ENCODE peak calls at places on chromosomes 5 and 9, in five cellular contexts. W is right cardiac atrium; Y is tibial nerve; D is heart left ventricle; R is CD8-positive, alpha-beta T cell. F is an unnamed sample. For H3K4me1 and H3K9me3, the result is how much of the 10 kb centered on the place peaks cover.

GRCh38 chr5:177499842-177500241 is 2.4 kb upstream of the PDLIM7 start:
- DNase-seq in W (no peak), Y (no peak), D (no peak), R (no peak), F (no peak)

GRCh38 chr5:94154672-94155071 is 413.3 kb upstream of the POU5F2 start:
- DNase-seq in Y (no peak), R (no peak), D (no peak), W (no peak), F (no peak)

GRCh38 chr9:138105123-138105415 is 227.5 kb downstream of the CACNA1B start:
- DNase-seq in R (no peak), D (no peak), Y (no peak), W (no peak), F (no peak)

GRCh38 chr5:153775923-153776322 is 262.8 kb downstream of the FAM114A2 start:
- DNase-seq in W (no peak), R (no peak), D (no peak), Y (no peak), F (no peak)

GRCh38 chr5:174998131-174998730 is 273.8 kb downstream of the MSX2 start:
- DNase-seq in Y (no peak), D (no peak), W (no peak), R (no peak), F (no peak)

GRCh38 chr5:40480392-40480791 is 199.3 kb upstream of the PTGER4 start:
- DNase-seq in W (no peak), R (no peak), D (no peak), Y (no peak), F (no peak)

GRCh38 chr9:127137640-127138360 is 15.4 kb upstream of the ANGPTL2 start:
- DNase-seq in W (no peak), Y (no peak), D (peak), R (no peak), F (no peak)

GRCh38 chr5:76402251-76402879 is 720 bp upstream of the IQGAP2 start:
- DNase-seq in D (peak), W (peak), R (peak), Y (no peak), F (peak)

GRCh38 chr9:118577121-118577520 is 792.1 kb downstream of the BRINP1 start:
- DNase-seq in R (no peak), D (no peak), Y (no peak), W (no peak), F (no peak)

GRCh38 chr9:132487351-132487791 is 77.4 kb downstream of the CFAP77 start:
- DNase-seq in W (no peak), R (no peak), D (no peak), Y (no peak), F (no peak)

GRCh38 chr9:4180907-4181605 is 118.8 kb downstream of the GLIS3 start:
- DNase-seq in R (no peak), D (no peak), W (no peak), Y (no peak), F (no peak)

GRCh38 chr5:73204302-73204701 is 31.3 kb downstream of the TMEM174 start:
- DNase-seq in Y (no peak), R (no peak), W (no peak), D (no peak), F (no peak)

GRCh38 chr5:135644816-135645215 is 66.0 kb upstream of the CXCL14 start:
- DNase-seq in W (no peak), R (no peak), D (no peak), Y (no peak), F (no peak)

GRCh38 chr5:119243888-119244287 is 111.9 kb upstream of the TNFAIP8 start:
- DNase-seq in D (no peak), W (no peak), Y (no peak), R (no peak), F (no peak)

GRCh38 chr9:120929392-120929791 is 2.8 kb upstream of the TRAF1 start:
- DNase-seq in R (no peak), W (no peak), Y (no peak), D (no peak), F (no peak)

GRCh38 chr5:13957032-13957645 is 12.7 kb upstream of the DNAH5 start:
- DNase-seq in R (no peak), W (no peak), Y (no peak), D (no peak), F (peak)

GRCh38 chr9:109250311-109250741 is 70.5 kb downstream of the EPB41L4B start:
- DNase-seq in R (no peak), Y (no peak), W (no peak), D (no peak), F (peak)

GRCh38 chr5:173178369-173178910 is 34.1 kb downstream of the BNIP1 start:
- DNase-seq in W (no peak), R (no peak), D (no peak), Y (no peak), F (no peak)

GRCh38 chr5:137753986-137754235 is 252 bp downstream of the HNRNPA0 start:
- DNase-seq in W (no peak), Y (no peak), R (no peak), D (no peak), F (no peak)

GRCh38 chr9:21852751-21853150 is 50.3 kb downstream of the MTAP start:
- DNase-seq in W (no peak), Y (no peak), D (no peak), R (no peak), F (no peak)

GRCh38 chr5:52692039-52692438 is 95.7 kb upstream of the ITGA1 start:
- DNase-seq in Y (no peak), W (no peak), R (no peak), D (no peak), F (no peak)

GRCh38 chr9:91060520-91061343 is 259.1 kb downstream of the SYK start:
- DNase-seq in Y (peak), D (no peak), W (peak), R (no peak), F (no peak)

GRCh38 chr5:92678576-92679105 is 902.4 kb downstream of the NR2F1-AS1 start:
- DNase-seq in D (no peak), Y (no peak), W (no peak), R (no peak), F (no peak)

GRCh38 chr5:11719888-11720481 is 184.3 kb downstream of the CTNND2 start:
- DNase-seq in R (no peak), W (peak), Y (no peak), D (peak), F (peak)

GRCh38 chr5:119355636-119356383 is at the start of gene TNFAIP8:
- DNase-seq in D (peak), W (peak), R (no peak), Y (peak), F (peak)

GRCh38 chr9:135805422-135806022 is 101.8 kb downstream of the CAMSAP1 start:
- DNase-seq in W (no peak), Y (no peak), R (no peak), D (no peak), F (no peak)

GRCh38 chr5:149679876-149680809 is 50.0 kb upstream of the PPARGC1B start:
- DNase-seq in D (peak), Y (no peak), W (no peak), R (no peak), F (no peak)

GRCh38 chr5:122492675-122493074 is 180.6 kb downstream of the SNCAIP start:
- DNase-seq in R (no peak), W (no peak), D (no peak), Y (no peak), F (no peak)

GRCh38 chr9:122929803-122930354 is 1.4 kb downstream of the ZBTB26 start:
- DNase-seq in Y (no peak), R (no peak), W (no peak), D (no peak), F (no peak)

GRCh38 chr5:64147379-64147778 is 18.3 kb upstream of the RNF180 start:
- DNase-seq in Y (no peak), R (no peak), D (no peak), W (no peak), F (no peak)

GRCh38 chr5:73523861-73524260 is 25.6 kb downstream of the BTF3 start:
- DNase-seq in W (no peak), R (no peak), Y (no peak), D (no peak), F (no peak)

GRCh38 chr5:150809363-150809762 is 30.8 kb downstream of the SMIM3 start:
- DNase-seq in R (no peak), D (no peak), Y (no peak), W (no peak), F (no peak)

GRCh38 chr9:38284768-38285080 is 107.8 kb upstream of the ALDH1B1 start:
- DNase-seq in R (no peak), W (no peak), Y (no peak), D (no peak), F (no peak)

GRCh38 chr9:136137321-136138054 is 18.8 kb upstream of the TMEM250 start:
- DNase-seq in Y (no peak), D (no peak), R (no peak), W (no peak), F (no peak)

GRCh38 chr9:127877566-127877998 is at the start of gene AK1:
- DNase-seq in Y (peak), R (no peak), W (peak), D (peak), F (peak)

GRCh38 chr9:100714372-100715099 is 136.7 kb downstream of the CAVIN4 start:
- DNase-seq in D (peak), W (peak), Y (no peak), R (peak), F (peak)

DNA sequence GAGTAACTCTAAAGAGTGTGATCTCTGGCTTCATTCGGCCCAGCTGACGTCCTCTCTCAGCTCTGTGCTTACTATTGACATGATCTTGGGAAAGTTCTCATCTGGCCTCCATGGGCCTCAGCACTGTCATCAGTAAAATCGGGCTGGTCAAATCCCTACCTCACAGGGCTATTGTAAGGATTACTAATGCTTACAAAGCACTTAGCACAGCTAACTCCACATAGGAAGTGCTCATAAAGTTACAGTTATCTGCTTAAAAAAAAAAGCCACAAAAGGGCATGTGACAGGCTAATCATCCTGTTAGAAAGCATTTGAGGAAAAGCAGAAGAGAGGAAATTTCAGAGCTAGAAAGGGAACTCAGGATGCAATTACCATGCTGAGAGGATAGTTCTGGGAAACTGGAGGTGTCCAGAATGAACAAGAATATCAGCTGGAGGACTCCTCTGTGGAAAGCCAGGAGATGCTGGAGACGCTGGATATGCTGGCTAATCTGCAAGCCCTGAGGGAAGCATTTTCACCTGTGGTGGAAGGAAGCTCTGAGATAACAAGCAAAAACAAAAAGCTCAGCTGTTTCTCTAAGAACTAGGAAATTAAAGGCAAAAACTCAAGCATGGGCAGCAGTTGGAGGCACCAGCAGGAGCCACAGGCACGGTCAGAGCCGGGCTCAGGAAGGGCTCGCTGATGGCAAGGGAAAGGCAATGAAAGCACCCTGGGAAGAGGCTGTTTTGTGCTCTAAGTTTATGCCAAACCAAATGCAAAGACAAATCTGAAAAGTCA is 4.4 kb upstream of the BHMT start:
- DNase-seq in D (no peak), Y (no peak), R (no peak), W (no peak), F (no peak)
- H3K4me1 ChIP-seq in D (under half), Y (under half), R (under half), W (under half), F (under half)

DNA sequence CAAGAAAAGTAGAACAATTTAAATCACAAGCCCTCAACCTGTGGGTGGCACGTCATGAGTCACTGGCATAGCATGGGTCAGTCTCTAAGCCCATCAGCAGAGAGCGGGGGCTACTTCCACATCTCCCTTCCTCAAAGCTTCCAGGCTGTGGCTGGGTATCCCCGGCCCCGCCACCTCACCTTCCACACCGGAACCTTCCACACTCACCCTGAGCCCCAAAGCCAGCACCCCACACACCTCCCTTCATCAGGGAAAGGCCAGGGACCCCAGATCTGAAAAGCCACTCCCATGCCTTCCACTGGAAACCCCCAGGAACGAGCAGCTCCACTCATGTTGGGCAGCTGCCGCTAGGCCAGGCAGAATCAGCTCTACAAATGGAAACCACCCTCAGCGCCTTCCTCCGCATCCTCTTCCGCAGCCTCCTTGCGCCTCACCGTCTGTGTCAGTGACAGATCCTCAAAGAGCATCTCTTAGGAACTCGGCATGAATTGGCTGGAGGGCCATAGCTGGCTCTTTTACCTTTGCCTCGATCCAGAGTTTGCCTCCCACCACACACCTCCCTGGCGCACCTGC is 156.6 kb downstream of the ERCC6L2 start:
- DNase-seq in R (no peak), D (no peak), Y (no peak), W (no peak), F (no peak)
- H3K9me3 ChIP-seq in R (under half), D (under half), Y (under half), W (under half), F (under half)

DNA sequence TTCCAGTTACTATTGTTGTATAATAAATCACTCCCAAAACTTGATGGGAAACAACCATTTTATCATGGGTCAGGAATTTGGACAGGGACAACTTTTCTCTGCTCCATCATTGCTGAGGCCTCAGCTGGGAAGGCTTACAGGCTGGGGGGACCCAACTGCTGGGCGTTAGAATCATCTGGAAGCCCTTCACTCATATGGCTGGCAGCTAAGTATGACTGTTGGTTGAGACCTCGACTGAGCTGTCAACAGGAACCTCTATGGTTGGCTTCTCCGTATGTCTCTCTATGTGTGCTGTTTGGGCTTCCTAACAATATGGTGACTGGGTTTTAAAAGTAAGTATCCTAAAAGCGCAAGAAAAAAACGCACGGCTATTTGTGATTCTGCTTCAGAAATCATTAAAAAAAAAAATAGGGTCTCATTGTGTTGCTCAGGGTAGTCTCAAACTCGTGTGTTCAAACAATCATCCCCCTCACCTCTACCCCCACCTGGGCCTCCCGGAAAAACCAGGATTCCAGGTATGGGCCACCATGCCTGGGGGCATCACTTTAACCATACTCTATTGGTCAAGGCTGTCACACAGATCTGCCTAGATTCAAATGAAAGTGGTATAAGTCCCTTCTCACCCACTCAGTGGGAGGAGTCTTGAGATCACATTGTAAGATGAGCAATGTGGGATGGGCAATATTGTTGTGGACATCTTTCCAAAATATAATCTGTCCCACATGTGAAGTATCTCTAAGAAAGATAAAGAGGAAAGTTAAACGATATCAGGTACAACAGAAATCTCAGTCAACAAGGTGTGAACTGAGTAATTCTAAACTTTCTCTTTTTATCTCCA is 15.2 kb downstream of the FNBP1 start:
- DNase-seq in Y (no peak), D (no peak), W (no peak), R (no peak), F (no peak)
- H3K4me1 ChIP-seq in Y (under half), D (under half), W (under half), R (half or more), F (under half)

GRCh38 chr9:92964607-92964975 is 17.3 kb downstream of the FGD3 start:
- DNase-seq in D (no peak), Y (no peak), R (no peak), W (no peak), F (peak)
- H3K9me3 ChIP-seq in D (under half), Y (under half), R (under half), W (under half), F (under half)

GRCh38 chr5:35876454-35876853 is 19.8 kb downstream of the IL7R start:
- DNase-seq in W (no peak), R (no peak), D (no peak), Y (no peak), F (no peak)

GRCh38 chr5:35876922-35877321 is 20.2 kb downstream of the IL7R start:
- DNase-seq in W (no peak), Y (no peak), D (no peak), R (no peak), F (no peak)

GRCh38 chr5:35879649-35880048 is 23.0 kb downstream of the IL7R start:
- DNase-seq in R (no peak), D (no peak), Y (no peak), W (no peak), F (no peak)

GRCh38 chr5:35878079-35878478 is 21.4 kb downstream of the IL7R start:
- DNase-seq in W (no peak), Y (no peak), R (no peak), D (no peak), F (no peak)

DNA sequence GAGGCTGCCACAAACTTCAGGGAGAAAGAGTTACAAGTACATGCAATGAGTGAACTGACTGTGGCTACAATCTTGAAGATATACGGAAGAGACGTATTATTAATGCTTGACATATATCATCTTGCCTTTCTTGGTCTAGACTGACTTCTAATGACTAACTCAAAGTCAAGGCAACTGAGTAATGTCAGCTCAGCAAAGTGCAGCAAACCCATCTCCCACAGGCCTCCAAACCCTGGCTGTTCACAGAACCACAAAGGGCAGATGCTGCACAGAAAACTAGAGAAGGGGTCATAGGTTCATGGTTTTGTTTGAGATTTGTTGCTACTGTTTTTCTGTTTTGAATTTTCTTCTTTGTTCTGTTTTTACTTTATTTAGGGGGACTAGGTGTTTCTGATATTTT is 21.0 kb downstream of the IL7R start:
- DNase-seq in D (no peak), W (no peak), Y (no peak), R (no peak), F (no peak)
- H3K4me1 ChIP-seq in D (under half), W (under half), Y (under half), R (half or more), F (under half)

GRCh38 chr5:1847056-1847455 is 35.7 kb downstream of the IRX4 start:
- DNase-seq in W (no peak), D (no peak), Y (no peak), R (no peak), F (no peak)
- H3K9me3 ChIP-seq in W (under half), D (under half), Y (under half), R (under half), F (under half)

DNA sequence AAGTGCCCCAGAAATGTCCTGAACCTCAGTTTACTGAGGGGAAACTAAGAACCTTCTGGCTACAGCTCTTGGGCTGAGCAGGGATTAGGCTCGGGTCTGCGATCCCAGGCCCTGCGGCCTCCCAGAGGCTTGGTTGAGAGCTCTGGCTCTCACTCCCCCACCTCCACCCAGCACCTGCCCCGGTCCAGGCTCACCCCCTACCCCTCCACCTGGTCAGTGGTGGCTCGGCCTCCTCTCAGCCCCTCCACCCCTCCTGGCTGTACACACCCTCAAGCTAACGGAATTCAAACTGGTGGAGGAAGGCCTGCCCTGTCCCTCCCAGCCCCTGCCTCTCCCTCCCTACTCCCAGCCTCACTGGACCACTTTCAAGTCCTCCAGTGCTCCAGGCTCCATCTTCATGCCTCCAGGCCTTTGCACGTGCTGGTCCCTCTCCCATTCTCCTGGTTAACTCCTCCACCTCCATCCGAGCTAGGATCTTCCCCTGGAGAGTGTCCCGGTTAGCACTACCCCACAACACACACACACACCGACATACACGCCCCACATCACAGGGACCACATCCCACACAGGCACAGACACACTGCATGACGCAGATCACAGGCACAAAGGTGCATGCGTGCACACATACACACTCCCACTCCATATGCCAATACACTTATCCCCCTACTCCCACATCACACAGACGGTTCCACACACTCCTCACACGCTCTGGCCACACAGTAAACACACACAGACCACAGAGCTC is 130.9 kb downstream of the C9orf50 start:
- DNase-seq in W (peak), D (peak), Y (no peak), R (no peak), F (peak)
- H3K4me1 ChIP-seq in W (under half), D (under half), Y (half or more), R (under half), F (under half)

DNA sequence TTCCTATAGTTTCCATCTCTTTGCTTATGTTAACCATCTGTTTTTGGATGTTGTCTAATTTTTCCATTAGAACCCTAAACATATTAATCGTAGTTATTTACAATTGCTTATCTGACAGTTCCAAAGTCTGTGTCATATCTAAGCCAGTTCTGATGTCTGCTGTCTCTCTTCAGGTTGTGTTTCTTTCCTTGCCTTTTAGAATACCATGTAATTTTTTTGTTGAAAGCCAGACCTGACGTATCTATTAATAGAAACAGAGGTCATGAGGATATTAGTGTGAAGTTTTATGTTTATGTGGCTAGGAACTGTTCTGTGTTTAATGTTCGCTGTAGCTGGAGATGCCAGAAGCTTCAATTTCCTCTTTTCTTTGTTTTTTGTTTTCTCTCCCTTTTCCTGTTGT is 52.2 kb downstream of the ZNF618 start:
- DNase-seq in W (no peak), R (no peak), Y (no peak), D (no peak), F (no peak)
- H3K9me3 ChIP-seq in W (under half), R (under half), Y (under half), D (under half), F (under half)